ENCODE peak calls at places on chromosome 14, in four cellular contexts. S, J, C and M are unnamed samples.

GRCh38 chr14:65256714-65257113 is 154.4 kb upstream of the MAX start:
- DNase-seq in S (no peak), J (no peak), C (no peak), M (no peak)

GRCh38 chr14:104635717-104636116 is 31.1 kb upstream of the TMEM179 start:
- DNase-seq in S (no peak), J (no peak), C (no peak), M (no peak)

GRCh38 chr14:69317780-69318179 is 57.8 kb downstream of the GALNT16 start:
- DNase-seq in S (no peak), J (peak; percentile 2), C (no peak), M (no peak)

GRCh38 chr14:24366664-24367505 is 1.1 kb upstream of the NFATC4 start:
- DNase-seq in S (peak; percentile 92), J (peak; percentile 85), C (peak; percentile 90), M (no peak)

GRCh38 chr14:65817011-65817410 is 404.5 kb downstream of the FUT8 start:
- DNase-seq in S (no peak), J (no peak), C (no peak), M (no peak)

GRCh38 chr14:74793506-74794155 is 30.5 kb downstream of the YLPM1 start:
- DNase-seq in S (no peak), J (peak; percentile 12), C (no peak), M (no peak)

GRCh38 chr14:84090837-84091236 is 1439.1 kb upstream of the FLRT2 start:
- DNase-seq in S (no peak), J (no peak), C (no peak), M (no peak)

GRCh38 chr14:100536721-100537700 is 50.2 kb downstream of the BEGAIN start:
- DNase-seq in S (peak; percentile 52), J (no peak), C (peak; percentile 12), M (no peak)

GRCh38 chr14:96238676-96239075 is 17.3 kb upstream of the BDKRB1 start:
- DNase-seq in S (no peak), J (no peak), C (no peak), M (no peak)

GRCh38 chr14:93068721-93069120 is 47.0 kb downstream of the ITPK1 start:
- DNase-seq in S (no peak), J (no peak), C (peak; percentile 59), M (no peak)